ENCODE peak calls at places on chromosome 5, in five cellular contexts. B is EH, J is memory B cell, D is C1 segment of cervical spinal cord, K is kidney epithelial cell. L is an unnamed sample.

GRCh38 chr5:4862500-4862899 is 277.6 kb upstream of the ADAMTS16 start:
- DNase-seq in J (no peak), D (no peak), B (peak), K (peak), L (peak)

GRCh38 chr5:34957299-34957698 is 27.9 kb downstream of the DNAJC21 start:
- DNase-seq in B (peak), K (no peak), D (no peak), J (no peak), L (peak)

GRCh38 chr5:83434929-83435328 is 36.6 kb upstream of the VCAN start:
- DNase-seq in J (no peak), K (no peak), D (no peak), B (no peak), L (no peak)

GRCh38 chr5:31990701-31991110 is 183.4 kb downstream of the GOLPH3 start:
- DNase-seq in K (no peak), D (no peak), J (no peak), B (peak), L (peak)

GRCh38 chr5:52469835-52470234 is 317.9 kb upstream of the ITGA1 start:
- DNase-seq in K (no peak), D (no peak), B (no peak), J (no peak), L (no peak)

GRCh38 chr5:96384353-96384752 is 48.7 kb downstream of the PCSK1 start:
- DNase-seq in J (no peak), D (peak), B (peak), K (peak), L (peak)

GRCh38 chr5:60404171-60404570 is 295.8 kb downstream of the DEPDC1B start:
- DNase-seq in D (no peak), J (no peak), K (no peak), B (no peak), L (no peak)

GRCh38 chr5:53936481-53937352 is 373.7 kb downstream of the ARL15 start:
- DNase-seq in J (no peak), D (no peak), K (no peak), B (peak), L (no peak)

GRCh38 chr5:179318193-179318955 is 26.9 kb downstream of the ADAMTS2 start:
- DNase-seq in K (no peak), B (peak), D (no peak), J (no peak), L (no peak)

GRCh38 chr5:77867194-77867691 is 91.1 kb upstream of the TBCA start:
- DNase-seq in J (no peak), B (peak), D (no peak), K (no peak), L (peak)

GRCh38 chr5:171825046-171825445 is 39.4 kb downstream of the SMIM23 start:
- DNase-seq in K (no peak), B (no peak), J (no peak), D (no peak), L (no peak)

GRCh38 chr5:117877731-117878130 is 1110.6 kb downstream of the DTWD2 start:
- DNase-seq in D (no peak), J (no peak), K (no peak), B (no peak), L (no peak)

GRCh38 chr5:38660194-38660668 is 103.8 kb upstream of the LIFR start:
- DNase-seq in K (peak), D (no peak), B (no peak), J (no peak), L (no peak)

GRCh38 chr5:1132570-1132969 is 20.7 kb upstream of the SLC12A7 start:
- DNase-seq in K (no peak), D (no peak), J (no peak), B (no peak), L (no peak)

GRCh38 chr5:78377056-78377717 is 16.8 kb downstream of the SCAMP1 start:
- DNase-seq in D (no peak), J (no peak), K (no peak), B (peak), L (no peak)

GRCh38 chr5:130386155-130386554 is 481.9 kb downstream of the CHSY3 start:
- DNase-seq in K (no peak), D (no peak), B (no peak), J (no peak), L (peak)

GRCh38 chr5:102910240-102911226 is 155.4 kb downstream of the PAM start:
- DNase-seq in J (no peak), B (peak), K (peak), D (no peak), L (peak)

GRCh38 chr5:65163698-65164097 is 318.0 kb downstream of the ADAMTS6 start:
- DNase-seq in B (peak), K (no peak), D (no peak), J (no peak), L (no peak)